ENCODE peak calls at places on chromosomes 6 and 20, in ten cellular contexts. F is IMR-90; H is A549; W is BE2C; M is uterus; U is left lung; A is psoas muscle; N is HAP-1; E is PC-3; O is CD4-positive, alpha-beta memory T cell. C is an unnamed sample.

GRCh38 chr6:105883966-105884365 is 202.2 kb upstream of the PRDM1 start:
- DNase-seq in E (no peak), H (no peak), U (no peak), M (no peak), F (no peak), N (no peak), A (no peak), W (no peak), O (no peak), C (no peak)

GRCh38 chr20:23656372-23656771 is 18.6 kb upstream of the CST3 start:
- DNase-seq in U (no peak), H (no peak), F (no peak), W (no peak), M (no peak), E (no peak), N (no peak), O (no peak), A (no peak), C (no peak)

GRCh38 chr20:41316602-41317535 is 662 bp downstream of the ZHX3 start:
- DNase-seq in F (peak; percentile 93), O (peak; percentile 67), E (peak; percentile 85), N (peak; percentile 44), U (peak; percentile 91), H (peak; percentile 87), A (peak; percentile 84), W (peak; percentile 87), M (peak; percentile 82), C (peak; percentile 88)

GRCh38 chr20:34390769-34391447 is 27.8 kb downstream of the ITCH start:
- DNase-seq in N (no peak), H (peak; percentile 36), M (peak; percentile 72), W (peak; percentile 34), O (no peak), U (no peak), F (peak; percentile 88), A (peak; percentile 63), E (peak; percentile 97), C (peak; percentile 10)

GRCh38 chr6:116439572-116439971 is 21.6 kb upstream of the CALHM6 start:
- DNase-seq in O (no peak), U (no peak), F (peak; percentile 52), W (no peak), E (no peak), N (no peak), H (no peak), M (no peak), A (no peak), C (no peak)

GRCh38 chr6:15593798-15594197 is 69.0 kb downstream of the DTNBP1 start:
- DNase-seq in O (no peak), F (peak; percentile 27), E (no peak), H (no peak), A (no peak), W (no peak), M (no peak), N (no peak), U (no peak), C (no peak)

GRCh38 chr20:6038256-6038655 is 15.6 kb downstream of the LRRN4 start:
- DNase-seq in O (no peak), E (no peak), H (no peak), U (no peak), M (no peak), N (peak; percentile 66), F (no peak), W (no peak), A (no peak), C (no peak)

GRCh38 chr6:104229057-104229456 is 630.7 kb downstream of the HACE1 start:
- DNase-seq in N (no peak), O (no peak), H (no peak), W (no peak), E (peak; percentile 74), F (no peak), A (no peak), U (no peak), M (no peak), C (no peak)

GRCh38 chr6:127784468-127784867 is 116.4 kb downstream of the THEMIS start:
- DNase-seq in W (no peak), E (no peak), F (no peak), A (no peak), N (no peak), H (no peak), M (no peak), O (no peak), U (no peak), C (no peak)

GRCh38 chr6:94341173-94341572 is 921.8 kb upstream of the EPHA7 start:
- DNase-seq in W (no peak), U (no peak), E (no peak), F (no peak), O (no peak), N (no peak), M (no peak), A (no peak), H (no peak), C (no peak)

GRCh38 chr20:33658510-33658909 is 3.6 kb upstream of the C20orf144 start:
- DNase-seq in M (no peak), H (no peak), A (no peak), W (no peak), E (no peak), O (no peak), F (no peak), U (peak; percentile 63), N (no peak), C (no peak)

GRCh38 chr6:39490120-39490519 is 167.6 kb upstream of the KCNK16 start:
- DNase-seq in E (no peak), N (no peak), U (no peak), A (no peak), F (no peak), O (no peak), W (no peak), M (no peak), H (no peak), C (no peak)
- H3K9me3 ChIP-seq in E (no peaks in the 10 kb centered on the region), N (no peaks in the 10 kb centered on the region), U (no peaks in the 10 kb centered on the region), A (no peaks in the 10 kb centered on the region), F (no peaks in the 10 kb centered on the region), O (no peaks in the 10 kb centered on the region), W (no peaks in the 10 kb centered on the region), M (no peaks in the 10 kb centered on the region), H (no peaks in the 10 kb centered on the region), C (no peaks in the 10 kb centered on the region)

DNA sequence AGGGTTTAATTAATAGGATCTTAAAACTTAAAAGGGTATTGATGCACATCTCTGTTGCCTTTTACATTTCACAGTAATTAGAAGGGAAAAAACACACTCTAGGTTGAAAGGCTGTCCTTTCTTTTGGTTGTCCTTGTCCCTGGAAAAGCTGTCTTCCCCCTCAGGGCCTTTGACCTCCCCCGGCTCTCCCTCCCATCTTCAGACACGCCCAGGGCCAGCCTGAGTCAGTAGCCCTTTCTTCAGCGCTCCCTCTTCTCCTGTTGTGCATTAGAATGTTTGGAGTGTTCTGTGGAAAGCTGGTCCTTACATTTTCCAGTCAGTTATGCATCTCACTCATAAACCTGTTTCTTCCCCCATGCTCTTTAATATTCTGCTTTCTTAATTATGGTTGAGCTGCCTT is 157.0 kb downstream of the MTHFD1L start:
- DNase-seq in F (no peak), W (no peak), M (no peak), N (no peak), E (no peak), H (no peak), A (no peak), U (no peak), O (no peak), C (no peak)
- H3K4me1 ChIP-seq in F (peaks cover 14% of the 10 kb centered on the region), W (no peaks in the 10 kb centered on the region), M (peaks cover 3% of the 10 kb centered on the region), N (no peaks in the 10 kb centered on the region), E (peaks cover 42% of the 10 kb centered on the region), H (peaks cover 49% of the 10 kb centered on the region), A (no peaks in the 10 kb centered on the region), U (no peaks in the 10 kb centered on the region), O (no peaks in the 10 kb centered on the region), C (no peaks in the 10 kb centered on the region)

GRCh38 chr20:46688151-46689081 is 828 bp downstream of the TP53RK start:
- DNase-seq in O (no peak), W (no peak), A (no peak), E (peak; percentile 34), H (no peak), U (no peak), M (no peak), N (peak; percentile 48), F (peak; percentile 33), C (peak; percentile 64)

GRCh38 chr20:46694484-46694883 is 5.2 kb upstream of the TP53RK start:
- DNase-seq in E (peak; percentile 25), F (peak; percentile 43), A (no peak), N (peak; percentile 30), O (no peak), M (no peak), H (no peak), W (no peak), U (no peak), C (no peak)

GRCh38 chr20:46689082-46689753 is at the start of gene TP53RK:
- DNase-seq in M (peak; percentile 100), W (peak; percentile 90), A (peak; percentile 98), H (peak; percentile 98), U (peak; percentile 98), E (peak; percentile 100), O (peak; percentile 96), N (peak; percentile 99), F (peak; percentile 100), C (peak; percentile 98)

GRCh38 chr20:46689754-46690085 is 476 bp upstream of the TP53RK start:
- DNase-seq in H (peak; percentile 28), E (no peak), M (no peak), F (no peak), U (no peak), W (no peak), N (no peak), A (no peak), O (no peak), C (no peak)

DNA sequence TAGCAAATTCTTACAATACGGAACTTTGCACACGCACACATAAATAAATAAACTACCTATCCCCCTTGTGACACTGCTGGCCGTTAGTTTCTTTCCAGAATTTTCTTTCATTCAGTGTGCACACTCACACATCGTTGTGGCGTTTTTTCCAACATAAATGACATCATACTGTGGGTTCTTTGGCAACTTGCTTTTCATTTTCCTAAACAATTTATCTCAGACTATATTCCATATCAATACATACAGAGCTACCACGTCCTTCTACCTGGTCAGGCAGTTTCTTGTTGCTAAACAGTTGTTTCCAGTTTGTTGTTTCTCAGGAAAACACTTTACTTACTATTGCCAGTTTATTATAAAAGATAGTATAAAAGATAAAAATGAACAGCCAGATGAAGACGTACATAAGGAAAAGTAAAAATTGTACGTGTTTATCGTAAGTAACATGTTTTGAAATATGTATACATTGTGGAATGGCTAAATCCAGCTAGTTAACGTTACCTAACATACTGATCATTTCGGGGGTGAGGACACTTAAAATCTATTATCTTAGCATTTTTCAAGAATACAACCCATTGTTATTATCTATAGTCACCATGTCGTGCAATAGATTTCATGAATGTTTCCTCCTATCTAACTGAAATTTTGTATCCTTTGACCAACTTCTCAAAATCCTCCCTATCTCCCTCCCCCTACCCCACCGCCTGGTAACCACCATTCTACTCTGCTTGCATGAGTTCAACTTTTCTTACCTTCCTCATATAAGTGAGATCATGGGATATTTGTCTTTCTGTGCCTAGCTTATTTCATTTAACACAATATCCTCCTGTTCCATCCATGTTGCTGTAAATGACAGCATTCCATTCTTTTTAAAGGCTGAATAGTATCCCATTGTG is 1.2 kb upstream of the TP53RK start:
- DNase-seq in E (no peak), A (no peak), M (no peak), U (no peak), F (peak; percentile 36), H (no peak), O (no peak), W (no peak), N (no peak), C (no peak)
- H3K4me3 ChIP-seq in E (peak overlapping the region; percentile 89), A (peak overlapping the region; percentile 90), M (peak overlapping the region; percentile 43), U (peak overlapping the region; percentile 78), F (peak overlapping the region; percentile 63), H (peak overlapping the region; percentile 46), O (no peak overlapping the region), W (peak overlapping the region; percentile 82), N (peak overlapping the region; percentile 83), C (peak overlapping the region; percentile 66)

GRCh38 chr6:78059171-78059570 is 406.3 kb downstream of the MEI4 start:
- DNase-seq in A (no peak), W (no peak), U (no peak), E (no peak), M (no peak), H (no peak), F (no peak), O (no peak), N (no peak), C (no peak)

GRCh38 chr6:78062993-78063392 is 410.2 kb downstream of the MEI4 start:
- DNase-seq in A (no peak), M (no peak), O (no peak), E (no peak), W (no peak), N (no peak), F (no peak), U (no peak), H (no peak), C (no peak)
- H3K9me3 ChIP-seq in A (no peaks in the 10 kb centered on the region), M (no peaks in the 10 kb centered on the region), O (no peaks in the 10 kb centered on the region), E (no peaks in the 10 kb centered on the region), W (no peaks in the 10 kb centered on the region), N (no peaks in the 10 kb centered on the region), F (peaks cover 10% of the 10 kb centered on the region), U (no peaks in the 10 kb centered on the region), H (no peaks in the 10 kb centered on the region), C (no peaks in the 10 kb centered on the region)

C was measured in ascending aorta.